ENCODE peak calls at places on chromosome 5, in nine cellular contexts. U is lung, L is islet precursor cell, Z is H54, E is ACHN, Y is T follicular helper cell, I is caudate nucleus, V is T-helper 1 cell, A is cardiac fibroblast. P is an unnamed sample.

GRCh38 chr5:143247134-143247815 is 156.2 kb downstream of the NR3C1 start:
- DNase-seq in Y (no peak), U (no peak), I (no peak), A (no peak), E (no peak), V (no peak), L (no peak), Z (no peak), P (no peak)

GRCh38 chr5:171845857-171846785 is 60.5 kb downstream of the SMIM23 start:
- DNase-seq in I (no peak), Y (no peak), E (no peak), V (no peak), L (peak), A (peak), Z (no peak), U (no peak), P (peak)

GRCh38 chr5:27315541-27316282 is 277.3 kb upstream of the CDH9 start:
- DNase-seq in L (no peak), Z (peak), A (peak), Y (no peak), E (no peak), V (no peak), I (no peak), U (no peak), P (peak)

GRCh38 chr5:86463339-86463738 is 154.4 kb upstream of the COX7C start:
- DNase-seq in Z (no peak), Y (no peak), L (no peak), V (no peak), E (peak), A (no peak), I (no peak), U (no peak), P (no peak)

GRCh38 chr5:158203256-158203655 is 344.3 kb upstream of the CLINT1 start:
- DNase-seq in I (no peak), U (no peak), E (no peak), L (no peak), Y (no peak), Z (no peak), V (no peak), A (no peak), P (no peak)

GRCh38 chr5:141507387-141508091 is 18.7 kb downstream of the PCDHGC5 start:
- DNase-seq in Y (no peak), U (no peak), I (no peak), A (peak), E (no peak), Z (no peak), L (peak), V (no peak), P (peak)

GRCh38 chr5:23158179-23158578 is 305.0 kb upstream of the CDH12 start:
- DNase-seq in E (no peak), Y (no peak), I (no peak), U (no peak), V (no peak), L (no peak), Z (no peak), A (no peak), P (no peak)

GRCh38 chr5:176535101-176535654 is 2.0 kb downstream of the RNF44 start:
- DNase-seq in Y (no peak), E (peak), A (no peak), L (peak), U (peak), I (no peak), Z (no peak), V (no peak), P (no peak)

GRCh38 chr5:150368526-150368925 is 11.0 kb downstream of the TCOF1 start:
- DNase-seq in L (no peak), I (no peak), U (no peak), V (no peak), A (no peak), Z (no peak), E (no peak), Y (no peak), P (no peak)

GRCh38 chr5:133232011-133232410 is 180.2 kb downstream of the HSPA4 start:
- DNase-seq in L (no peak), E (no peak), I (no peak), A (no peak), U (no peak), Y (no peak), V (no peak), Z (no peak), P (no peak)

GRCh38 chr5:111227805-111228204 is 3.6 kb downstream of the CAMK4 start:
- DNase-seq in Y (peak), Z (no peak), I (no peak), L (peak), E (peak), A (peak), V (peak), U (no peak), P (peak)

GRCh38 chr5:78915170-78915569 is 69.9 kb downstream of the ARSB start:
- DNase-seq in A (no peak), E (no peak), V (no peak), I (no peak), L (no peak), Y (no peak), Z (no peak), U (no peak), P (no peak)

GRCh38 chr5:157464518-157465171 is 4.6 kb downstream of the NIPAL4 start:
- DNase-seq in E (peak), Y (no peak), I (peak), V (no peak), A (peak), U (peak), L (peak), Z (peak), P (peak)

GRCh38 chr5:97538916-97539315 is 355.9 kb upstream of the RIOK2 start:
- DNase-seq in V (no peak), U (no peak), I (no peak), Z (no peak), L (no peak), E (no peak), A (peak), Y (no peak), P (no peak)

GRCh38 chr5:122756263-122756911 is 18.5 kb upstream of the SNX2 start:
- DNase-seq in Y (no peak), I (no peak), A (peak), U (no peak), L (no peak), V (no peak), Z (peak), E (peak), P (peak)

GRCh38 chr5:123511648-123512605 is at the start of gene CSNK1G3:
- DNase-seq in Z (peak), Y (peak), L (peak), V (peak), E (peak), A (peak), I (peak), U (peak), P (peak)

GRCh38 chr5:160023883-160024635 is 15.1 kb downstream of the TTC1 start:
- DNase-seq in Y (no peak), L (no peak), U (no peak), I (no peak), Z (no peak), V (no peak), E (no peak), A (no peak), P (peak)

GRCh38 chr5:177447611-177448243 is 1.1 kb downstream of the PRR7 start:
- DNase-seq in Y (no peak), Z (peak), V (no peak), A (peak), U (no peak), L (peak), I (peak), E (peak), P (peak)

GRCh38 chr5:134511796-134512660 is 13.4 kb upstream of the JADE2 start:
- DNase-seq in Z (no peak), I (no peak), A (peak), V (no peak), E (peak), L (peak), U (peak), Y (no peak), P (peak)

GRCh38 chr5:117623042-117623815 is 1048.6 kb upstream of the SEMA6A start:
- DNase-seq in I (no peak), A (peak), E (no peak), V (no peak), Z (no peak), L (peak), U (no peak), Y (no peak), P (no peak)

GRCh38 chr5:171595801-171596231 is 176.4 kb downstream of the FGF18 start:
- DNase-seq in A (peak), V (no peak), E (no peak), I (no peak), L (peak), U (no peak), Y (no peak), Z (peak), P (peak)

P was measured in fibroblast of gingiva.